ENCODE peak calls at places on chromosomes 6 and 20, in four cellular contexts. M is WTC11, D is HepG2, W is K562. H is an unnamed sample.
A peak's percentile ranks its signal among the peaks of the same experiment; 100 is the strongest.

GRCh38 chr6:16539086-16539931 is 222.0 kb downstream of the ATXN1 start:
- DNase-seq in D (peak; percentile 96), W (no peak), M (no peak), H (no peak)

GRCh38 chr20:10708342-10709185 is 34.8 kb upstream of the JAG1 start:
- DNase-seq in W (no peak), M (no peak), D (peak; percentile 99), H (no peak)

GRCh38 chr6:6230286-6230685 is 90.2 kb downstream of the F13A1 start:
- DNase-seq in D (peak; percentile 16), W (no peak), M (no peak), H (no peak)

GRCh38 chr6:27091661-27092315 is 155.7 kb upstream of the PRSS16 start:
- DNase-seq in W (peak; percentile 59), D (peak; percentile 66), M (peak; percentile 41), H (peak; percentile 62)

GRCh38 chr6:157768304-157768703 is 54.7 kb upstream of the SNX9 start:
- DNase-seq in M (no peak), W (no peak), D (no peak), H (no peak)

GRCh38 chr6:42281570-42281969 is 63.9 kb upstream of the MRPS10 start:
- DNase-seq in W (no peak), M (no peak), D (no peak), H (no peak)

GRCh38 chr20:45368221-45368980 is 5.4 kb downstream of the SYS1 start:
- DNase-seq in W (no peak), D (no peak), M (no peak), H (no peak)

GRCh38 chr6:84847349-84848160 is 83.2 kb upstream of the TBX18 start:
- DNase-seq in M (no peak), W (no peak), D (no peak), H (peak; percentile 10)

GRCh38 chr6:44561062-44561591 is 173.6 kb downstream of the CDC5L start:
- DNase-seq in M (no peak), W (no peak), D (no peak), H (peak; percentile 49)

GRCh38 chr20:13840093-13840465 is 55.3 kb downstream of the NDUFAF5 start:
- DNase-seq in D (no peak), M (no peak), W (no peak), H (no peak)

GRCh38 chr20:49888341-49889244 is 26.7 kb downstream of the SPATA2 start:
- DNase-seq in M (peak; percentile 89), D (peak; percentile 69), W (peak; percentile 78), H (peak; percentile 78)

GRCh38 chr6:36979343-36979742 is 6.7 kb downstream of the MTCH1 start:
- DNase-seq in M (no peak), W (peak; percentile 20), D (no peak), H (no peak)

GRCh38 chr6:160431231-160431630 is 83.1 kb downstream of the SLC22A3 start:
- DNase-seq in D (no peak), W (no peak), M (no peak), H (no peak)

GRCh38 chr20:9574182-9574581 is 59.8 kb downstream of the LAMP5 start:
- DNase-seq in D (no peak), W (no peak), M (no peak), H (no peak)

GRCh38 chr6:49626811-49627210 is 9.8 kb downstream of the RHAG start:
- DNase-seq in M (no peak), W (no peak), D (no peak), H (no peak)

GRCh38 chr6:131255911-131256310 is 120.6 kb downstream of the AKAP7 start:
- DNase-seq in D (no peak), M (no peak), W (no peak), H (no peak)

GRCh38 chr20:38320221-38320620 is 16.3 kb downstream of the BPI start:
- DNase-seq in M (no peak), W (no peak), D (no peak), H (no peak)

GRCh38 chr20:2752631-2753455 is 47.6 kb downstream of the CPXM1 start:
- DNase-seq in W (peak; percentile 70), D (peak; percentile 58), M (peak; percentile 77), H (peak; percentile 58)

GRCh38 chr20:1020614-1021013 is 18.5 kb upstream of the RSPO4 start:
- DNase-seq in M (no peak), D (no peak), W (no peak), H (no peak)

GRCh38 chr20:35295058-35295457 is 2.8 kb upstream of the FAM83C start:
- DNase-seq in M (no peak), W (no peak), D (no peak), H (no peak)

GRCh38 chr6:168132531-168133184 is 53.6 kb upstream of the FRMD1 start:
- DNase-seq in M (peak; percentile 75), D (peak; percentile 53), W (peak; percentile 32), H (peak; percentile 78)

GRCh38 chr6:12147557-12148316 is 135.6 kb downstream of the HIVEP1 start:
- DNase-seq in W (no peak), D (no peak), M (no peak), H (no peak)

GRCh38 chr20:23234311-23235078 is 116.1 kb upstream of the NXT1 start:
- DNase-seq in M (no peak), W (no peak), D (no peak), H (no peak)

GRCh38 chr20:41086402-41087324 is 50.7 kb upstream of the PLCG1 start:
- DNase-seq in W (peak; percentile 43), D (no peak), M (no peak), H (peak; percentile 27)

GRCh38 chr6:10511477-10511876 is 9.7 kb upstream of the GCNT2 start:
- DNase-seq in M (no peak), W (no peak), D (peak; percentile 68), H (no peak)

GRCh38 chr6:170292778-170293164 is 1.9 kb upstream of the DLL1 start:
- DNase-seq in D (no peak), M (no peak), W (peak; percentile 64), H (no peak)

GRCh38 chr6:155224031-155224451 is 39.8 kb upstream of the CLDN20 start:
- DNase-seq in D (peak; percentile 79), M (no peak), W (no peak), H (no peak)

DNA sequence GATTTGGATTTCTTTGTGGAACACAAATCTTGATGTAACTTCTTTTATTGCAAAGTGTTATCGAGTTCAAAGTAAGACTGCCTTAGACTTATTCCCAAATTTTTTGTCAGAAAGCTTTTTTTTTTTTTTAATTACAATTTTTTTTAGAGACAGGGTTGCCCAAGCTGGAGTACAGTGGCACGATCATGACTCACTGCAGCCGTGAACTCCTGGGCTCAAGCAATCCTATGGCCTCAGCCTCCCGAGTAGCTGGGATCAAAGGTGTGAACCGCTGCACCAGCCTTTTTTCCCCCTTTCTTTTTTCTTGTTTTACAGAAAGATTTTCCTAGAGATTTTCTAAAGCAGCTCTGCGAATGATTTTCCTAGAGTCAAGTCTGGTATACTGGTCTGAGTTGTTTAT is 2.8 kb downstream of the RIOK1 start:
- DNase-seq in W (no peak), M (no peak), D (no peak), H (no peak)
- TF ChIP-seq ELF4 in W (no peak), M (no peak), D (no peak), H (no peak)

DNA sequence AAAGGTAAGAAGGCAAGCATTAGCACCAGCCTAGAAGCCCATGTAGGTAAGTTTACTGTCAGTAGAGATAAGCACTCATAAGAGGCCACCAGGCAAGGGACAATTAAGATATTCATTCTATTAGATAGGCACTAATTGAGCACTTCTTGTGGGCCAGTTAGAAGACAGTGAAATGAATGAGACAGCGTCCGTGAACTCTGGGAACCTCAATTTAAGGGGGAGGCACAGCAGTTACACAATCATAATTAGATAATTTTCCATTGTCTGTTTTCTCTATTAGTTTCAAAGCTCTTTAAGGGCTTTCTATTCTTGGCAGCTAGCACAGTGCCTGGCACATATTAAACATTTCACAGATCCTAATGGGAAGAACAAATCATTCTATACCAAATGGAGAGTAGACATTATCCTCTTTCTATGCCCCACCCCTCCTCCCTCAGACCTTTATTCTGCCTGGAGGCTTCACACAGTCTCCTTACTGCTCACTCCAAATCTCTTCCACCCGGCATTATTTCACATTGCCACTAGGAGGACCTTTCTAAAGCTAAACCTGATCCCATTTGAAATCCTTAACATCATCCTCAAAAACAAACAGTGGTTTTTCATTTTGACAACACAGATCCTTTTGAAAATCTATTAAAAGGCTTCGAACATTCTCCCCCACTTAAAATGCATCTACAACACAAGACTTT is 529.6 kb downstream of the ADGRB3 start:
- DNase-seq in M (no peak), W (no peak), D (no peak), H (peak; percentile 33)
- TF ChIP-seq ELF4 in M (no peak), W (no peak), D (no peak), H (no peak)

GRCh38 chr6:152557502-152557901 is 79.7 kb downstream of the SYNE1 start:
- DNase-seq in M (no peak), W (no peak), D (no peak), H (no peak)
- TF ChIP-seq ELF4 in M (no peak), W (no peak), D (no peak), H (no peak)

GRCh38 chr6:89727501-89727900 is 89.0 kb upstream of the LYRM2 start:
- DNase-seq in W (no peak), M (no peak), D (no peak), H (no peak)

GRCh38 chr6:89731924-89732568 is 87.5 kb downstream of the MDN1 start:
- DNase-seq in M (no peak), W (no peak), D (no peak), H (no peak)

GRCh38 chr6:89724981-89725380 is 86.4 kb upstream of the LYRM2 start:
- DNase-seq in M (no peak), W (peak; percentile 27), D (no peak), H (no peak)

GRCh38 chr6:89734526-89734925 is 85.1 kb downstream of the MDN1 start:
- DNase-seq in D (no peak), W (no peak), M (no peak), H (no peak)

DNA sequence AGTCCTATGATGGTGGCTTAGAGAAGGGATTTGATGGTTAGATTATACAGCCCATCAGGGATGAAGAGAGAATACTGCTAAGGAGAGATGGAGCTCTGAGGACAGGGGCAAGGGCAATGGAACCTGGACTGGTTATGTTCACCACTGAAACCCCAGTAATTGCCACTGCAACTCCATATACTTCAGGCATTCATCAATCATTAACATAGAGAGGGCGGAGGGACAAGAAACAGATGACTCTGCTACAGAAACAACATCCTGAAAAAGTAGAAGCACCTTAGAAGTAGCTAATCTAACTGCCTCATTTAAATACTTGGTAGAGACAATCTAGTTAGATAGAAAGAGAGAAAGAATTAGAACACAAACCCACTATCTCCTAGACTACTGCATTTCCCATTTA is 89.8 kb downstream of the MDN1 start:
- DNase-seq in M (no peak), W (no peak), D (no peak), H (no peak)
- TF ChIP-seq ELF4 in M (no peak), W (no peak), D (no peak), H (no peak)

DNA sequence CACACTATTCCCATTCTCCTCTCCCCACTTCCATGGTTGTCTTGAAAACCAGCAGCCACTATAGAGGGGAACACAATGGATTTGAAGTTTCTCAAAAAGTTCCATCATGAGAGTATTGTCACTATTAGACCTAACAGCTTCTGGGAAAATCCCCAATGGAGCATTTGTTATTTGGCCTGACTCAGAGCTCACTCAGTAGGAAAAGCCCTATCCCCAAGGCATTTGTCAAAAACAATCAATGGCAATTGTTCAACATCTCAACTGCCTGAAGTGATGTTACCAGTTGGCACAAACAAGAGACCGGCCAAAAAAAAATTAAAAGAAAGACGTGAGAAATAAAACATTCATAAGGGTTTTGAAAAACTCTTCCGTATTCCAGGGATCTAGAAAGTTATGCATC is 98.8 kb downstream of the MYLK4 start:
- DNase-seq in D (no peak), W (no peak), M (no peak), H (no peak)
- TF ChIP-seq ELF4 in D (no peak), W (no peak), M (no peak), H (no peak)

H was measured in HEK293T.